ENCODE peak calls at places on chromosome 22, in four cellular contexts. T is kidney epithelial cell, B is fibroblast of pulmonary artery, E is foreskin fibroblast. I is an unnamed sample.

GRCh38 chr22:49482811-49483210 is 344.9 kb downstream of the BRD1 start:
- DNase-seq in B (no peak), E (no peak), T (no peak), I (no peak)

GRCh38 chr22:30422481-30423295 is 2.9 kb upstream of the MTFP1 start:
- DNase-seq in E (peak; percentile 98), B (peak; percentile 91), T (peak; percentile 86), I (no peak)

GRCh38 chr22:38114484-38115398 is 4.3 kb upstream of the BAIAP2L2 start:
- DNase-seq in T (peak; percentile 26), B (peak; percentile 86), E (peak; percentile 93), I (peak; percentile 60)

GRCh38 chr22:44739024-44739423 is 13.4 kb upstream of the ARHGAP8 start:
- DNase-seq in B (no peak), E (no peak), T (no peak), I (no peak)

GRCh38 chr22:21866821-21867527 is 471 bp downstream of the MAPK1 start:
- DNase-seq in E (peak; percentile 38), T (no peak), B (no peak), I (no peak)

GRCh38 chr22:22700631-22701030 is 56.2 kb downstream of the GGTLC2 start:
- DNase-seq in T (no peak), E (no peak), B (no peak), I (no peak)

GRCh38 chr22:23889620-23890019 is 4.6 kb upstream of the MIF start:
- DNase-seq in T (no peak), B (no peak), E (peak; percentile 24), I (no peak)

GRCh38 chr22:49936018-49936972 is 17.9 kb downstream of the CRELD2 start:
- DNase-seq in T (no peak), E (peak; percentile 93), B (peak; percentile 92), I (peak; percentile 43)

GRCh38 chr22:49297871-49298721 is 529.6 kb downstream of the BRD1 start:
- DNase-seq in B (no peak), E (no peak), T (no peak), I (no peak)

GRCh38 chr22:36369004-36369921 is 18.5 kb downstream of the MYH9 start:
- DNase-seq in E (peak; percentile 23), B (no peak), T (no peak), I (no peak)

GRCh38 chr22:40951795-40952602 is 821 bp downstream of the RBX1 start:
- DNase-seq in T (no peak), B (peak; percentile 19), E (peak; percentile 14), I (peak; percentile 14)

GRCh38 chr22:29254283-29254653 is 13.5 kb downstream of the RHBDD3 start:
- DNase-seq in E (no peak), B (no peak), T (no peak), I (no peak)

GRCh38 chr22:47207387-47207786 is 444.9 kb downstream of the TBC1D22A start:
- DNase-seq in T (no peak), E (no peak), B (no peak), I (no peak)

GRCh38 chr22:49735411-49736311 is 92.0 kb downstream of the BRD1 start:
- DNase-seq in T (no peak), E (peak; percentile 17), B (peak; percentile 8), I (no peak)

GRCh38 chr22:42937164-42937854 is 77.6 kb downstream of the PACSIN2 start:
- DNase-seq in B (peak; percentile 67), T (no peak), E (peak; percentile 80), I (no peak)

GRCh38 chr22:45683680-45684079 is 12.0 kb downstream of the ATXN10 start:
- DNase-seq in B (no peak), E (no peak), T (no peak), I (no peak)

GRCh38 chr22:50298937-50299656 is 8.3 kb downstream of the PLXNB2 start:
- DNase-seq in T (no peak), E (peak; percentile 52), B (no peak), I (no peak)

GRCh38 chr22:45529966-45530575 is 27.4 kb downstream of the FBLN1 start:
- DNase-seq in T (no peak), E (peak; percentile 93), B (no peak), I (no peak)

GRCh38 chr22:36453266-36453607 is 28.2 kb downstream of the TXN2 start:
- DNase-seq in B (no peak), E (peak; percentile 36), T (no peak), I (no peak)

GRCh38 chr22:46114518-46115387 is 35.6 kb upstream of the PPARA start:
- DNase-seq in T (no peak), B (no peak), E (peak; percentile 53), I (no peak)

GRCh38 chr22:42304021-42304790 is 33.8 kb upstream of the TCF20 start:
- DNase-seq in B (no peak), T (no peak), E (no peak), I (no peak)

GRCh38 chr22:21100149-21101032 is 54.6 kb downstream of the LRRC74B start:
- DNase-seq in B (no peak), E (peak; percentile 25), T (no peak), I (no peak)

GRCh38 chr22:43882122-43882767 is 9.6 kb downstream of the PNPLA5 start:
- DNase-seq in E (no peak), B (no peak), T (no peak), I (no peak)

GRCh38 chr22:39144101-39144815 is 8.2 kb downstream of the CBX7 start:
- DNase-seq in E (peak; percentile 44), B (peak; percentile 29), T (no peak), I (no peak)

GRCh38 chr22:41966225-41966606 is 3.0 kb upstream of the SEPTIN3 start:
- DNase-seq in E (no peak), B (no peak), T (no peak), I (no peak)

GRCh38 chr22:27788889-27789288 is 12.7 kb downstream of the MN1 start:
- DNase-seq in E (no peak), B (no peak), T (no peak), I (no peak)

GRCh38 chr22:49457146-49457545 is 370.5 kb downstream of the BRD1 start:
- DNase-seq in T (no peak), E (no peak), B (no peak), I (no peak)

I was measured in Jurkat, Clone E6-1.